ENCODE peak calls at places on chromosomes 11 and 22, in seven cellular contexts. One of them, this sample, is unnamed.

GRCh38 chr11:130088909-130089668 is 19.4 kb downstream of the APLP2 start:
- DNase-seq in CD8-positive, alpha-beta memory T cell: no peak
- DNase-seq in naive thymus-derived CD4-positive, alpha-beta T cell: no peak
- DNase-seq in body of pancreas: no peak
- DNase-seq in PC-3: no peak
- DNase-seq in mucosa of descending colon: no peak
- DNase-seq in left lung: no peak
- DNase-seq in this sample: no peak

GRCh38 chr11:28819741-28820140 is 711.6 kb downstream of the METTL15 start:
- DNase-seq in left lung: no peak
- DNase-seq in mucosa of descending colon: no peak
- DNase-seq in PC-3: no peak
- DNase-seq in CD8-positive, alpha-beta memory T cell: no peak
- DNase-seq in naive thymus-derived CD4-positive, alpha-beta T cell: no peak
- DNase-seq in body of pancreas: no peak
- DNase-seq in this sample: no peak

GRCh38 chr11:121419839-121420238 is 32.3 kb upstream of the SORL1 start:
- DNase-seq in body of pancreas: no peak
- DNase-seq in CD8-positive, alpha-beta memory T cell: no peak
- DNase-seq in mucosa of descending colon: peak; percentile 44
- DNase-seq in PC-3: no peak
- DNase-seq in left lung: no peak
- DNase-seq in naive thymus-derived CD4-positive, alpha-beta T cell: no peak
- DNase-seq in this sample: no peak

GRCh38 chr22:42388130-42388797 is 43.9 kb downstream of the NFAM1 start:
- DNase-seq in mucosa of descending colon: no peak
- DNase-seq in CD8-positive, alpha-beta memory T cell: no peak
- DNase-seq in PC-3: peak; percentile 9
- DNase-seq in left lung: no peak
- DNase-seq in naive thymus-derived CD4-positive, alpha-beta T cell: no peak
- DNase-seq in body of pancreas: peak; percentile 60
- DNase-seq in this sample: no peak

GRCh38 chr11:121510438-121510837 is 57.7 kb upstream of the SORL1-AS1 start:
- DNase-seq in body of pancreas: no peak
- DNase-seq in PC-3: no peak
- DNase-seq in naive thymus-derived CD4-positive, alpha-beta T cell: no peak
- DNase-seq in left lung: no peak
- DNase-seq in CD8-positive, alpha-beta memory T cell: no peak
- DNase-seq in mucosa of descending colon: no peak
- DNase-seq in this sample: no peak

GRCh38 chr22:22714600-22715361 is 70.4 kb downstream of the GGTLC2 start:
- DNase-seq in naive thymus-derived CD4-positive, alpha-beta T cell: no peak
- DNase-seq in left lung: no peak
- DNase-seq in body of pancreas: no peak
- DNase-seq in mucosa of descending colon: no peak
- DNase-seq in CD8-positive, alpha-beta memory T cell: no peak
- DNase-seq in PC-3: no peak
- DNase-seq in this sample: no peak

GRCh38 chr22:44026066-44026629 is 2.0 kb downstream of the PARVB start:
- DNase-seq in naive thymus-derived CD4-positive, alpha-beta T cell: no peak
- DNase-seq in PC-3: no peak
- DNase-seq in CD8-positive, alpha-beta memory T cell: no peak
- DNase-seq in left lung: no peak
- DNase-seq in mucosa of descending colon: no peak
- DNase-seq in body of pancreas: no peak
- DNase-seq in this sample: no peak

GRCh38 chr22:29202231-29203192 is 3.2 kb upstream of the EMID1 start:
- DNase-seq in mucosa of descending colon: peak; percentile 62
- DNase-seq in left lung: peak; percentile 71
- DNase-seq in naive thymus-derived CD4-positive, alpha-beta T cell: no peak
- DNase-seq in body of pancreas: peak; percentile 18
- DNase-seq in CD8-positive, alpha-beta memory T cell: peak; percentile 15
- DNase-seq in PC-3: peak; percentile 31
- DNase-seq in this sample: peak; percentile 91

GRCh38 chr11:114953039-114953438 is 274.7 kb downstream of the NXPE2 start:
- DNase-seq in naive thymus-derived CD4-positive, alpha-beta T cell: no peak
- DNase-seq in CD8-positive, alpha-beta memory T cell: no peak
- DNase-seq in body of pancreas: no peak
- DNase-seq in PC-3: no peak
- DNase-seq in left lung: no peak
- DNase-seq in mucosa of descending colon: peak; percentile 2
- DNase-seq in this sample: no peak

GRCh38 chr22:29314537-29315285 is 786 bp downstream of the RASL10A start:
- DNase-seq in body of pancreas: no peak
- DNase-seq in CD8-positive, alpha-beta memory T cell: no peak
- DNase-seq in mucosa of descending colon: no peak
- DNase-seq in PC-3: peak; percentile 22
- DNase-seq in left lung: no peak
- DNase-seq in naive thymus-derived CD4-positive, alpha-beta T cell: no peak
- DNase-seq in this sample: peak; percentile 74

GRCh38 chr22:38028344-38029130 is 28.7 kb upstream of the PICK1 start:
- DNase-seq in PC-3: no peak
- DNase-seq in body of pancreas: no peak
- DNase-seq in mucosa of descending colon: no peak
- DNase-seq in naive thymus-derived CD4-positive, alpha-beta T cell: no peak
- DNase-seq in CD8-positive, alpha-beta memory T cell: no peak
- DNase-seq in left lung: peak; percentile 70
- DNase-seq in this sample: peak; percentile 44

GRCh38 chr22:38029370-38029769 is 27.8 kb upstream of the PICK1 start:
- DNase-seq in left lung: no peak
- DNase-seq in PC-3: no peak
- DNase-seq in naive thymus-derived CD4-positive, alpha-beta T cell: no peak
- DNase-seq in CD8-positive, alpha-beta memory T cell: no peak
- DNase-seq in body of pancreas: no peak
- DNase-seq in mucosa of descending colon: no peak
- DNase-seq in this sample: no peak

GRCh38 chr22:38031491-38031890 is 25.7 kb upstream of the PICK1 start:
- DNase-seq in CD8-positive, alpha-beta memory T cell: no peak
- DNase-seq in left lung: no peak
- DNase-seq in naive thymus-derived CD4-positive, alpha-beta T cell: no peak
- DNase-seq in PC-3: no peak
- DNase-seq in mucosa of descending colon: no peak
- DNase-seq in body of pancreas: no peak
- DNase-seq in this sample: peak; percentile 65

GRCh38 chr22:38029901-38030300 is 27.3 kb upstream of the PICK1 start:
- DNase-seq in CD8-positive, alpha-beta memory T cell: no peak
- DNase-seq in mucosa of descending colon: no peak
- DNase-seq in PC-3: no peak
- DNase-seq in naive thymus-derived CD4-positive, alpha-beta T cell: no peak
- DNase-seq in left lung: no peak
- DNase-seq in body of pancreas: no peak
- DNase-seq in this sample: peak; percentile 15

GRCh38 chr22:38030311-38031133 is 26.7 kb upstream of the PICK1 start:
- DNase-seq in mucosa of descending colon: peak; percentile 68
- DNase-seq in CD8-positive, alpha-beta memory T cell: no peak
- DNase-seq in left lung: no peak
- DNase-seq in body of pancreas: no peak
- DNase-seq in naive thymus-derived CD4-positive, alpha-beta T cell: no peak
- DNase-seq in PC-3: no peak
- DNase-seq in this sample: peak; percentile 45
- H3K4me3 ChIP-seq in mucosa of descending colon: no peak overlapping the region
- H3K4me3 ChIP-seq in CD8-positive, alpha-beta memory T cell: no peak overlapping the region
- H3K4me3 ChIP-seq in left lung: no peak overlapping the region
- H3K4me3 ChIP-seq in body of pancreas: no peak overlapping the region
- H3K4me3 ChIP-seq in naive thymus-derived CD4-positive, alpha-beta T cell: no peak overlapping the region
- H3K4me3 ChIP-seq in PC-3: no peak overlapping the region
- H3K4me3 ChIP-seq in this sample: no peak overlapping the region

DNA sequence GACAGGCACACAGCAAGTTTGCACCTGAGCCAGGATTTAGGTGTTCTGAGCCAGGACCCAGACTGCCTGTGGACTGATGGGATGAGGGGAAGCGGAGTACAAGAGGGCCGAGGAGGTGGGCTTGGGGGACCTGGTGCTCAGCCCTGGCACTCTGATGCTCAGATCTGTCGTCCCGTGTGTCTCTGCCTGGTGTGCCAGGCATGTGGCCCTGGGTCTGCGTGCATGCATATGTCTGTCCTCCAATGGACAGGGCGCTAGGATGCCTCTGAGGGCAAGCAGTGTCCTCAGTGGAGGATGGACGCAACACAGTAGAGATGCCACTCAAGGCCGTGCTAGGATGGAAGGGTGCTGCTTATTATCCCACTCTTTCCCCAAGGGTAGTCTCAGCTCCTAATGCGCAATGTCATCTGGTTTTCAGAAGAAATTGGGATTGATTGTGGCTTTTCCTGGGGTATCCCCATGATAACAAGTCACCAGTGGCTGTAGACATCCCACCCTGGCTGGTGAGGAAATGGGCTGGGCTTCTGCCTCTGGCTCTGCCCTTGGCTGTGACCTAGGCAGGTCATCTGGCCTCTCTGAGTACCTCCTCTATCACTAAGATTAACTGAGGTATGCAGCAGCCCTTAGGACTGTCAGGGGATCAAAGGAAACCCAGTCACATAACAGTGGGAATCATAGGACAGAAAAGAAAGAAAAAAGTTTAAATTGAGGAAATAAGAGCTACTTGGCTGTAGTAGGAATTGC is 35.7 kb upstream of the SUSD2 start:
- DNase-seq in left lung: no peak
- DNase-seq in naive thymus-derived CD4-positive, alpha-beta T cell: no peak
- DNase-seq in mucosa of descending colon: no peak
- DNase-seq in CD8-positive, alpha-beta memory T cell: no peak
- DNase-seq in PC-3: no peak
- DNase-seq in body of pancreas: no peak
- DNase-seq in this sample: no peak
- H3K4me1 ChIP-seq in left lung: peaks cover 55% of the 10 kb centered on the region
- H3K4me1 ChIP-seq in naive thymus-derived CD4-positive, alpha-beta T cell: peaks cover 66% of the 10 kb centered on the region
- H3K4me1 ChIP-seq in mucosa of descending colon: peaks cover 44% of the 10 kb centered on the region
- H3K4me1 ChIP-seq in CD8-positive, alpha-beta memory T cell: peaks cover 75% of the 10 kb centered on the region
- H3K4me1 ChIP-seq in PC-3: peaks cover 29% of the 10 kb centered on the region
- H3K4me1 ChIP-seq in body of pancreas: peaks cover 58% of the 10 kb centered on the region
- H3K4me1 ChIP-seq in this sample: peaks cover 42% of the 10 kb centered on the region

DNA sequence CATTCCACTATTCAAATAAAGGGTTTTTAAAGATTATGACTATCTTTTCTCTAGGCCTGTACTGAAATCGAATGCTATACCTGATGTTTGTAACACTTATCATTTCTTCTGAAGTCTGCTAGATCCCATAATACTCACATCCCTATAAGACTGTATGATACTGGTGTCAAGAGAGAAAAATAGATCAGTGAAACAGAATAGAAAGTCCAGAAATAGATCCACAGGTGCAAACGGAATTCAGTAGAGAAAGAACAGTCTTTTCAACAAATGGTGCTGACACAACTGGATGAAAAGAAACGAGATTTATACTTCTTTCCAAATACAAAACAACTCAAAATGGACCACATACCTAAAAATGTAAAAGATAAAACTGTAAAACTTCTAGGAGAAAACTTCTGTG is 143.2 kb downstream of the APOL5 start:
- DNase-seq in naive thymus-derived CD4-positive, alpha-beta T cell: no peak
- DNase-seq in left lung: no peak
- DNase-seq in mucosa of descending colon: no peak
- DNase-seq in CD8-positive, alpha-beta memory T cell: no peak
- DNase-seq in PC-3: no peak
- DNase-seq in body of pancreas: no peak
- DNase-seq in this sample: no peak
- H3K4me3 ChIP-seq in naive thymus-derived CD4-positive, alpha-beta T cell: no peak overlapping the region
- H3K4me3 ChIP-seq in left lung: no peak overlapping the region
- H3K4me3 ChIP-seq in mucosa of descending colon: no peak overlapping the region
- H3K4me3 ChIP-seq in CD8-positive, alpha-beta memory T cell: no peak overlapping the region
- H3K4me3 ChIP-seq in PC-3: no peak overlapping the region
- H3K4me3 ChIP-seq in body of pancreas: no peak overlapping the region
- H3K4me3 ChIP-seq in this sample: no peak overlapping the region

GRCh38 chr22:37932401-37932800 is 21.0 kb downstream of the C22orf23 start:
- DNase-seq in mucosa of descending colon: no peak
- DNase-seq in CD8-positive, alpha-beta memory T cell: no peak
- DNase-seq in naive thymus-derived CD4-positive, alpha-beta T cell: no peak
- DNase-seq in left lung: no peak
- DNase-seq in body of pancreas: no peak
- DNase-seq in PC-3: no peak
- DNase-seq in this sample: no peak

GRCh38 chr22:37930952-37931440 is 22.4 kb downstream of the C22orf23 start:
- DNase-seq in mucosa of descending colon: no peak
- DNase-seq in CD8-positive, alpha-beta memory T cell: no peak
- DNase-seq in body of pancreas: peak; percentile 68
- DNase-seq in naive thymus-derived CD4-positive, alpha-beta T cell: no peak
- DNase-seq in PC-3: no peak
- DNase-seq in left lung: no peak
- DNase-seq in this sample: no peak

GRCh38 chr22:37933711-37934376 is 19.6 kb downstream of the C22orf23 start:
- DNase-seq in mucosa of descending colon: peak; percentile 97
- DNase-seq in CD8-positive, alpha-beta memory T cell: peak; percentile 63
- DNase-seq in left lung: peak; percentile 90
- DNase-seq in PC-3: peak; percentile 93
- DNase-seq in body of pancreas: peak; percentile 96
- DNase-seq in naive thymus-derived CD4-positive, alpha-beta T cell: peak; percentile 68
- DNase-seq in this sample: peak; percentile 96

GRCh38 chr22:37931893-37932389 is 21.5 kb downstream of the C22orf23 start:
- DNase-seq in mucosa of descending colon: no peak
- DNase-seq in left lung: peak; percentile 70
- DNase-seq in PC-3: no peak
- DNase-seq in CD8-positive, alpha-beta memory T cell: no peak
- DNase-seq in naive thymus-derived CD4-positive, alpha-beta T cell: no peak
- DNase-seq in body of pancreas: no peak
- DNase-seq in this sample: peak; percentile 72

DNA sequence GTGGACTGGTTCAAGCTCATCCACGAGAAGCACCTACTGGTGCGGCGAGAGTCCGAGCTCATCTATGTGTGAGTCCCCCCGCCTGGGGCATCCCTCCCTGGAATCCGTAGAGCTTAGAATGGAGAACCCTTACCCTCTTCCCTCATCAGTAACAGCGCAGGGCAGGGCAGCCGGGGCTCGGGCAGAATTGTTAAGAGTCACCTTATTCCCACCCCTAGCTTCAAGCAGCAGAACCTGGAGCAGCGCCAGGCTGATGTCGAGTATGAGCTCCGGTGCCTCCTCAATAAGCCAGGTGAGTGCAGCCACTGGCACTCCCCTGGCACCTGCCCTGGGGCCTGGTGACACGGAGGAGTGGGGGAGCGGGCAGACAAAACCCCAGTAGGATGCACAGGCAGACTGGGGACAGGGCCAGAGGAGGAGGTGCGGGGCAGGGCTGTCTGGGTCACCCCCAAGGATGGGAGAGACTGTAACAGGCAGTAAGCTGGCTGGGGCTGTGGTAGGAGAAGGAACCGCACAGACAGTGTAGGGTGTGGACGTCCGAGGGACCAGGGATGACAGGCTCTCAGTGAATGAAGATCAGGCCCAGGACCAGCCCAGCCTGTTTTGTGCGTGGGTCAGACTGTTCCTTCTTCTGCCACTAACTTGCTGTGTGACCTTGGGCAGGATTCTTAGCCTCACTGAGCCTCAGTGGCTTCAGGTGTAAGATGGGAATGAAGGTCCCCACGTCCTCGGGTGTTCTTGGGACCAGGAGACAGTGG is 20.4 kb downstream of the C22orf23 start:
- DNase-seq in naive thymus-derived CD4-positive, alpha-beta T cell: no peak
- DNase-seq in PC-3: no peak
- DNase-seq in mucosa of descending colon: peak; percentile 14
- DNase-seq in body of pancreas: peak; percentile 52
- DNase-seq in left lung: peak; percentile 89
- DNase-seq in CD8-positive, alpha-beta memory T cell: no peak
- DNase-seq in this sample: peak; percentile 84
- H3K4me1 ChIP-seq in naive thymus-derived CD4-positive, alpha-beta T cell: peaks cover 4% of the 10 kb centered on the region
- H3K4me1 ChIP-seq in PC-3: peaks cover 10% of the 10 kb centered on the region
- H3K4me1 ChIP-seq in mucosa of descending colon: peaks cover 11% of the 10 kb centered on the region
- H3K4me1 ChIP-seq in body of pancreas: peaks cover 60% of the 10 kb centered on the region
- H3K4me1 ChIP-seq in left lung: peaks cover 29% of the 10 kb centered on the region
- H3K4me1 ChIP-seq in CD8-positive, alpha-beta memory T cell: peaks cover 7% of the 10 kb centered on the region
- H3K4me1 ChIP-seq in this sample: peaks cover 12% of the 10 kb centered on the region

GRCh38 chr22:31139866-31140716 is at the start of gene PLA2G3:
- DNase-seq in body of pancreas: no peak
- DNase-seq in naive thymus-derived CD4-positive, alpha-beta T cell: no peak
- DNase-seq in CD8-positive, alpha-beta memory T cell: no peak
- DNase-seq in left lung: peak; percentile 80
- DNase-seq in mucosa of descending colon: no peak
- DNase-seq in PC-3: no peak
- DNase-seq in this sample: peak; percentile 68
- H3K4me3 ChIP-seq in body of pancreas: no peak within 1 kb of the TSS
- H3K4me3 ChIP-seq in naive thymus-derived CD4-positive, alpha-beta T cell: no peak within 1 kb of the TSS
- H3K4me3 ChIP-seq in CD8-positive, alpha-beta memory T cell: no peak within 1 kb of the TSS
- H3K4me3 ChIP-seq in left lung: peak within 1 kb of the TSS; percentile 12
- H3K4me3 ChIP-seq in mucosa of descending colon: no peak within 1 kb of the TSS
- H3K4me3 ChIP-seq in PC-3: no peak within 1 kb of the TSS
- H3K4me3 ChIP-seq in this sample: no peak within 1 kb of the TSS

GRCh38 chr11:3174387-3174786 is 9.3 kb upstream of the OSBPL5 start:
- DNase-seq in mucosa of descending colon: no peak
- DNase-seq in CD8-positive, alpha-beta memory T cell: no peak
- DNase-seq in body of pancreas: no peak
- DNase-seq in left lung: no peak
- DNase-seq in naive thymus-derived CD4-positive, alpha-beta T cell: no peak
- DNase-seq in PC-3: no peak
- DNase-seq in this sample: no peak
- H3K4me1 ChIP-seq in mucosa of descending colon: no peaks in the 10 kb centered on the region
- H3K4me1 ChIP-seq in CD8-positive, alpha-beta memory T cell: peaks cover 5% of the 10 kb centered on the region
- H3K4me1 ChIP-seq in body of pancreas: peaks cover 12% of the 10 kb centered on the region
- H3K4me1 ChIP-seq in left lung: peaks cover 5% of the 10 kb centered on the region
- H3K4me1 ChIP-seq in naive thymus-derived CD4-positive, alpha-beta T cell: peaks cover 10% of the 10 kb centered on the region
- H3K4me1 ChIP-seq in PC-3: peaks cover 9% of the 10 kb centered on the region
- H3K4me1 ChIP-seq in this sample: no peaks in the 10 kb centered on the region